ENCODE peak calls at places on chromosomes 2 and 18, in nine cellular contexts. O is fibroblast of lung; U is cardiac muscle cell; C is endothelial cell of umbilical vein; I is HFF-Myc; B is aorta; R is GM06990; Q is CD8-positive, alpha-beta T cell; J is OCI-LY7. Y is an unnamed sample.

GRCh38 chr2:96549967-96550786 is 13.6 kb downstream of the ARID5A start:
- DNase-seq in J (peak), U (no peak), O (no peak), C (no peak), R (no peak), Q (no peak), I (no peak), B (peak), Y (peak)

GRCh38 chr2:30692829-30693265 is 114.4 kb downstream of the CAPN13 start:
- DNase-seq in B (peak), I (no peak), U (no peak), R (no peak), O (no peak), C (no peak), J (no peak), Q (no peak), Y (no peak)

GRCh38 chr2:70805987-70806386 is 14.4 kb downstream of the CLEC4F start:
- DNase-seq in O (no peak), I (no peak), B (no peak), J (no peak), U (no peak), C (no peak), Q (no peak), R (no peak), Y (no peak)

GRCh38 chr2:174350018-174350417 is 15.3 kb downstream of the SP9 start:
- DNase-seq in J (peak), I (no peak), B (no peak), U (no peak), R (no peak), O (no peak), C (no peak), Q (no peak), Y (no peak)

GRCh38 chr2:18527822-18528221 is 32.6 kb downstream of the RDH14 start:
- DNase-seq in B (no peak), I (no peak), Q (no peak), U (no peak), O (no peak), R (no peak), C (no peak), J (no peak), Y (no peak)

GRCh38 chr2:24228470-24228869 is 53.6 kb downstream of the FAM228A start:
- DNase-seq in J (peak), B (no peak), R (no peak), O (no peak), Q (no peak), I (no peak), U (peak), C (peak), Y (no peak)

GRCh38 chr18:13137041-13137938 is 81.3 kb upstream of the LDLRAD4 start:
- DNase-seq in Q (peak), R (peak), O (peak), J (no peak), B (peak), C (peak), U (peak), I (no peak), Y (peak)

GRCh38 chr2:174326880-174327558 is 7.7 kb upstream of the SP9 start:
- DNase-seq in Q (no peak), R (peak), O (no peak), B (no peak), C (no peak), J (no peak), I (no peak), U (no peak), Y (no peak)

GRCh38 chr2:217954051-217954450 is 48.7 kb downstream of the TNS1 start:
- DNase-seq in U (no peak), Q (no peak), I (no peak), O (no peak), B (no peak), C (no peak), R (no peak), J (no peak), Y (no peak)

GRCh38 chr2:232296766-232297525 is 81.6 kb upstream of the ALPP start:
- DNase-seq in O (peak), J (no peak), I (no peak), R (no peak), C (no peak), U (no peak), B (no peak), Q (no peak), Y (no peak)

GRCh38 chr18:27014841-27015240 is 149.3 kb upstream of the AQP4 start:
- DNase-seq in B (no peak), Q (no peak), C (no peak), I (no peak), R (no peak), J (no peak), U (no peak), O (no peak), Y (no peak)

GRCh38 chr2:108594982-108595464 is 60.8 kb downstream of the LIMS1 start:
- DNase-seq in J (no peak), B (no peak), U (peak), R (no peak), I (peak), Q (no peak), C (peak), O (peak), Y (no peak)

GRCh38 chr2:46632349-46632748 is 153.0 kb downstream of the TMEM247 start:
- DNase-seq in O (peak), B (no peak), I (no peak), J (peak), C (peak), R (no peak), U (peak), Q (no peak), Y (no peak)

GRCh38 chr2:38178556-38179419 is 102.8 kb upstream of the CYP1B1 start:
- DNase-seq in J (no peak), I (no peak), B (no peak), O (peak), U (peak), C (peak), Q (no peak), R (peak), Y (no peak)

GRCh38 chr18:56672391-56672790 is 21.2 kb downstream of the WDR7 start:
- DNase-seq in I (no peak), O (no peak), U (no peak), R (no peak), J (no peak), C (peak), Q (no peak), B (no peak), Y (no peak)

GRCh38 chr2:3422161-3422767 is 42.8 kb downstream of the TRAPPC12 start:
- DNase-seq in B (no peak), R (no peak), O (no peak), U (no peak), I (no peak), Q (no peak), C (no peak), J (peak), Y (no peak)

GRCh38 chr2:121128741-121129659 is 156.0 kb downstream of the TFCP2L1 start:
- DNase-seq in I (peak), O (no peak), J (peak), R (no peak), U (peak), B (peak), Q (no peak), C (peak), Y (peak)

GRCh38 chr2:88233216-88233615 is 63.1 kb downstream of the THNSL2 start:
- DNase-seq in U (no peak), J (no peak), B (no peak), R (no peak), O (no peak), Q (no peak), I (no peak), C (no peak), Y (no peak)

GRCh38 chr2:118667964-118668363 is 179.5 kb downstream of the EN1 start:
- DNase-seq in C (no peak), J (no peak), R (no peak), O (peak), I (no peak), Q (no peak), U (peak), B (no peak), Y (no peak)

GRCh38 chr2:160892204-160892603 is 268.0 kb upstream of the TANK start:
- DNase-seq in C (no peak), J (no peak), Q (no peak), R (no peak), I (no peak), U (no peak), O (no peak), B (no peak), Y (no peak)

GRCh38 chr2:2699117-2699497 is 368.0 kb upstream of the MYT1L start:
- DNase-seq in B (no peak), R (no peak), C (no peak), U (no peak), J (no peak), I (no peak), Q (no peak), O (no peak), Y (no peak)

GRCh38 chr2:115483631-115484030 is 1041.2 kb downstream of the DPP10 start:
- DNase-seq in O (no peak), B (no peak), R (no peak), I (no peak), U (no peak), C (no peak), Q (no peak), J (no peak), Y (no peak)

GRCh38 chr2:42602218-42602936 is 33.9 kb downstream of the MTA3 start:
- DNase-seq in C (no peak), Q (no peak), O (no peak), B (no peak), R (peak), I (no peak), J (no peak), U (no peak), Y (no peak)

GRCh38 chr2:52429740-52430139 is 1337.9 kb upstream of the CHAC2 start:
- DNase-seq in Q (no peak), C (no peak), R (no peak), U (peak), J (no peak), B (no peak), I (no peak), O (no peak), Y (no peak)

GRCh38 chr18:23237524-23238151 is 102.4 kb downstream of the CABLES1 start:
- DNase-seq in Q (peak), I (no peak), U (peak), C (peak), R (peak), J (peak), B (peak), O (peak), Y (peak)

GRCh38 chr18:23236876-23237468 is 101.7 kb downstream of the CABLES1 start:
- DNase-seq in O (no peak), U (no peak), R (no peak), I (no peak), J (no peak), Q (no peak), B (no peak), C (no peak), Y (no peak)

GRCh38 chr18:23238651-23239349 is 103.5 kb downstream of the CABLES1 start:
- DNase-seq in J (no peak), O (peak), B (no peak), U (peak), I (no peak), Q (no peak), C (peak), R (no peak), Y (no peak)

GRCh38 chr18:23239350-23239692 is 104.0 kb downstream of the CABLES1 start:
- DNase-seq in Q (no peak), C (no peak), J (peak), U (no peak), B (no peak), R (no peak), O (no peak), I (no peak), Y (no peak)

DNA sequence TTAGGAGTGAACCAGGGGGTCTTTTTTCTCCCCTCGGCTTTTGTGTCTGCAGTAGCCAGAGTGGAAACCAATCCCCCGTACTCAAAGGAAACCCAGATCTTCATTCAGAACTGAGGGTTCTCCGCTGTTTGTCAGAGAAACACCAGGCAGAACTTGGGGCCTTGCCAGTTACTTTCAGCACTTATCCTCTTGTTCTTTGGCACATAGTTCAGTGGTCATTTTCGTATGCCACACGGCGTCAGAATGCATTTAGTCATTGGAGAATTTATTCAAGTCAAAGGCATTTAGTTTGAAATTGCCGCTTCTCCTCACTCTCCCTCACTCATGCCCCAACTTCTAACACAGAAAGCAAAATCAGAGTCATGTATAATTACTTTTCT is 102.9 kb downstream of the CABLES1 start:
- DNase-seq in U (peak), J (no peak), Q (no peak), B (no peak), R (no peak), O (peak), I (no peak), C (peak), Y (no peak)
- H3K4me3 ChIP-seq in U (no peak), J (peak), Q (peak), B (no peak), R (no peak), O (peak), I (no peak), C (no peak), Y (no peak)

GRCh38 chr2:74889159-74889558 is 55.2 kb downstream of the HK2 start:
- DNase-seq in J (no peak), I (no peak), Q (no peak), O (no peak), U (no peak), B (no peak), C (no peak), R (no peak), Y (no peak)
- H3K4me3 ChIP-seq in J (no peak), I (no peak), Q (no peak), O (no peak), U (no peak), B (no peak), C (no peak), R (no peak), Y (no peak)

GRCh38 chr2:113275556-113276215 is 3.0 kb downstream of the PAX8 start:
- DNase-seq in O (no peak), I (no peak), R (no peak), C (no peak), B (no peak), U (no peak), Q (no peak), J (no peak), Y (no peak)
- H3K4me3 ChIP-seq in O (no peak), I (no peak), R (no peak), C (no peak), B (no peak), U (no peak), Q (no peak), J (no peak), Y (no peak)

DNA sequence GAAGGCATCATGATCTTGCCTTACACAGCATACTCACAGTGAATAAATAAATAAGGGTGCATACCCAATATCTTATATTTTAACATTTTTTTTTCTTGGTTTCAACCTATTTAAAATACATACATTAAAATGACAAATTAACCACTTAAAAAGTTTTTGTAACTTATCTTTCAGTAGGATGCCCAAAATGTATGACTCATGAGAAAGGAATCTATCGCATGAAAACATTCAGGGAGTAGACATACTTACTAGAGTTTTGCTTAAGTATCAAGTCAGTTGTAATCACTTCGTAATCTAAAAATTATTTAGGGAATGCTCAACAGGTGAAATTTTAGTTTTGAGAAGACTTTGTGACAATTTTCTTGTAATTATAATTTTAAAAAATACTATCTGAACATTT is 248.2 kb upstream of the COL3A1 start:
- DNase-seq in Q (no peak), J (no peak), O (peak), B (no peak), C (peak), U (peak), I (no peak), R (no peak), Y (no peak)
- H3K4me3 ChIP-seq in Q (no peak), J (no peak), O (no peak), B (no peak), C (no peak), U (no peak), I (no peak), R (no peak), Y (no peak)

GRCh38 chr2:237222683-237223082 is 137.0 kb downstream of the COPS8 start:
- DNase-seq in J (no peak), I (no peak), C (no peak), U (peak), B (no peak), O (no peak), Q (no peak), R (no peak), Y (no peak)
- H3K4me3 ChIP-seq in J (no peak), I (no peak), C (no peak), U (no peak), B (no peak), O (no peak), Q (no peak), R (no peak), Y (no peak)

GRCh38 chr2:134233733-134234135 is 20.1 kb upstream of the MGAT5 start:
- DNase-seq in B (no peak), R (peak), U (no peak), C (no peak), J (peak), Q (no peak), I (no peak), O (no peak), Y (no peak)

GRCh38 chr2:134232868-134233732 is 20.8 kb upstream of the MGAT5 start:
- DNase-seq in I (no peak), R (peak), Q (no peak), O (peak), C (no peak), B (no peak), U (no peak), J (peak), Y (no peak)

GRCh38 chr2:134231965-134232340 is 21.9 kb upstream of the MGAT5 start:
- DNase-seq in B (no peak), Q (no peak), O (peak), U (no peak), J (no peak), C (no peak), R (no peak), I (no peak), Y (no peak)

GRCh38 chr2:134231296-134231964 is 22.4 kb upstream of the MGAT5 start:
- DNase-seq in R (no peak), O (no peak), Q (no peak), C (no peak), U (peak), B (no peak), I (no peak), J (no peak), Y (no peak)

DNA sequence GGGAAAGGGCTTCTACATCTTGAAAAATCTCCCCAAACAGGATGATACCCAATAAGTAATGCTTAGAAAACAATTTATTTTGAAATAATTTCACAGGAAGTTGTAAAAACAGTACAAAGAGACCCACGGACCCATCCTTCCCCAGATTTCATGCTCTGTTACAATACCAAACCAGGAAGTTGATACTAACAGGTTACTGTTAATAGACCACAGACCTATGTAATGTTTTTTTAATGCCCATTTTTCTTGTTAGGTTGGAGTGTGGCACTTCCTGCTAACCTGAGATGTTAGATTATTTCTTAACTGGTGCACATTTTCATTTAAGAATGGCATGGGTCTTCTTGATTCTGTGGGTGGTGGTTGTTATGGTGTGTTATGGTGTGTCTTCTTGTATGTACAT is 21.4 kb upstream of the MGAT5 start:
- DNase-seq in C (no peak), I (no peak), U (no peak), J (peak), O (no peak), R (no peak), Q (no peak), B (no peak), Y (no peak)
- H3K4me3 ChIP-seq in C (no peak), I (no peak), U (no peak), J (peak), O (no peak), R (no peak), Q (no peak), B (no peak), Y (no peak)

GRCh38 chr2:202769201-202769600 is 102.4 kb downstream of the ICA1L start:
- DNase-seq in I (no peak), O (no peak), B (no peak), C (no peak), Q (no peak), R (no peak), U (no peak), J (no peak), Y (no peak)
- H3K4me3 ChIP-seq in I (no peak), O (no peak), B (no peak), C (no peak), Q (no peak), R (no peak), U (no peak), J (no peak), Y (no peak)

DNA sequence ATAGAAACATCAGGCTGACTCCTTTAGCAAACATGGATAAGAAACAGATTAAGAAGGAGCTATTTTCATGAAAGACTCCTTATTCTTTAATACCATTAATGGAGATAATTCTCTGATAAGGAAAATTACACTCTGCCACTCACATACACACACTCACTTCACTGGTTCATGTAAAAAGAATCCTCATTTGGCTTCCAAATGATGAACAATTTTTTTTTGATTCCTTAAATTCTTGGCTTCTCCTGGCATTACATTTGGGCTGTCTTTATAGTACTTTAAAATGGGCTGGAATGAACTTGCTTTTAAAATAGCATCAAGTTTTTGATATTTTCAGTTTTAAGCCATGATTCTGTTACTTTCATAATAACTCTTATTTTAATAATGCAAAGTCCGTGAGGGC is 328.6 kb downstream of the SLC8A1 start:
- DNase-seq in C (no peak), B (no peak), I (no peak), Q (no peak), O (peak), J (no peak), U (no peak), R (no peak), Y (no peak)
- H3K4me3 ChIP-seq in C (no peak), B (no peak), I (no peak), Q (no peak), O (no peak), J (no peak), U (no peak), R (no peak), Y (no peak)